ENCODE peak calls at places on chromosomes 11 and 22, in four cellular contexts. G, X, F and Z are unnamed samples.

GRCh38 chr11:86938900-86939880 is 16.0 kb downstream of the FZD4 start:
- DNase-seq in G (peak), X (peak), F (peak), Z (peak)

GRCh38 chr11:128411812-128412211 is 175.5 kb downstream of the ETS1 start:
- DNase-seq in G (no peak), X (no peak), F (no peak), Z (no peak)

GRCh38 chr11:118522571-118523072 is 4.7 kb upstream of the TTC36 start:
- DNase-seq in G (peak), X (peak), F (peak), Z (peak)

GRCh38 chr11:79940976-79941735 is 500.3 kb upstream of the TENM4 start:
- DNase-seq in G (no peak), X (no peak), F (no peak), Z (peak)

GRCh38 chr22:49608228-49608627 is 219.4 kb downstream of the BRD1 start:
- DNase-seq in G (no peak), X (no peak), F (no peak), Z (no peak)

GRCh38 chr11:126522606-126523005 is 167.1 kb downstream of the ST3GAL4 start:
- DNase-seq in G (no peak), X (no peak), F (no peak), Z (no peak)

GRCh38 chr11:23679981-23680380 is 816.9 kb upstream of the LUZP2 start:
- DNase-seq in G (no peak), X (no peak), F (no peak), Z (no peak)

GRCh38 chr11:133992121-133992520 is 35.4 kb upstream of the IGSF9B start:
- DNase-seq in G (no peak), X (no peak), F (no peak), Z (no peak)

GRCh38 chr22:43230983-43231723 is 44.2 kb upstream of the TTLL12 start:
- DNase-seq in G (peak), X (peak), F (peak), Z (peak)

GRCh38 chr11:117657801-117658200 is 139.2 kb downstream of the DSCAML1 start:
- DNase-seq in G (no peak), X (no peak), F (peak), Z (no peak)

GRCh38 chr22:48955351-48956311 is 872.0 kb downstream of the BRD1 start:
- DNase-seq in G (no peak), X (no peak), F (no peak), Z (no peak)